ENCODE peak calls at places on chromosome 14, in seven cellular contexts. M is HCT116, S is GM23338, P is GM12878, R is HepG2, Z is K562, W is H1. Y is an unnamed sample.

GRCh38 chr14:75175677-75176141 is 703 bp downstream of the TMED10 start:
- DNase-seq in M (peak; percentile 6), S (no peak), P (no peak), R (no peak), Z (no peak), W (no peak), Y (peak; percentile 58)

GRCh38 chr14:88535149-88535548 is 19.7 kb downstream of the PTPN21 start:
- DNase-seq in M (no peak), S (peak; percentile 57), P (no peak), R (peak; percentile 75), Z (no peak), W (no peak), Y (peak; percentile 13)

GRCh38 chr14:81062816-81063215 is 107.4 kb downstream of the TSHR start:
- DNase-seq in M (peak; percentile 21), S (peak; percentile 76), P (peak; percentile 1), R (peak; percentile 10), Z (peak; percentile 30), W (peak; percentile 50), Y (no peak)

GRCh38 chr14:63091394-63091996 is 46.2 kb upstream of the KCNH5 start:
- DNase-seq in M (no peak), S (peak; percentile 57), P (no peak), R (no peak), Z (no peak), W (no peak), Y (no peak)

GRCh38 chr14:60654303-60654925 is 5.1 kb upstream of the SIX1 start:
- DNase-seq in M (no peak), S (no peak), P (no peak), R (no peak), Z (no peak), W (no peak), Y (no peak)

GRCh38 chr14:29927596-29928341 is at the start of gene PRKD1:
- DNase-seq in M (no peak), S (peak; percentile 73), P (no peak), R (peak; percentile 28), Z (peak; percentile 68), W (peak; percentile 81), Y (peak; percentile 4)

GRCh38 chr14:58626441-58626840 is 11.3 kb upstream of the DACT1 start:
- DNase-seq in M (no peak), S (peak; percentile 65), P (no peak), R (no peak), Z (no peak), W (no peak), Y (no peak)

GRCh38 chr14:105414456-105415371 is 4.9 kb upstream of the MTA1 start:
- DNase-seq in M (no peak), S (peak; percentile 82), P (no peak), R (peak; percentile 22), Z (peak; percentile 81), W (peak; percentile 85), Y (peak; percentile 72)

GRCh38 chr14:67837011-67837624 is 17.5 kb downstream of the RAD51B start:
- DNase-seq in M (peak; percentile 72), S (peak; percentile 80), P (peak; percentile 34), R (peak; percentile 74), Z (peak; percentile 19), W (no peak), Y (peak; percentile 82)

GRCh38 chr14:96037891-96038557 is 1.1 kb upstream of the C14orf132 start:
- DNase-seq in M (peak; percentile 74), S (peak; percentile 40), P (no peak), R (no peak), Z (no peak), W (no peak), Y (no peak)

GRCh38 chr14:102819790-102820330 is 42.6 kb downstream of the TRAF3 start:
- DNase-seq in M (no peak), S (no peak), P (no peak), R (no peak), Z (no peak), W (no peak), Y (no peak)

GRCh38 chr14:74615735-74616134 is 3.7 kb upstream of the LTBP2 start:
- DNase-seq in M (no peak), S (no peak), P (no peak), R (no peak), Z (no peak), W (no peak), Y (no peak)

GRCh38 chr14:30020687-30021086 is 93.0 kb upstream of the PRKD1 start:
- DNase-seq in M (no peak), S (no peak), P (no peak), R (no peak), Z (no peak), W (no peak), Y (no peak)

GRCh38 chr14:24310666-24311604 is at the start of gene LTB4R:
- DNase-seq in M (no peak), S (peak; percentile 79), P (no peak), R (no peak), Z (no peak), W (no peak), Y (peak; percentile 88)

GRCh38 chr14:86777950-86778602 is 1214.9 kb downstream of the GALC start:
- DNase-seq in M (no peak), S (no peak), P (no peak), R (peak; percentile 60), Z (no peak), W (no peak), Y (no peak)
- TF ChIP-seq EZH2 in M (no peak), S (no peak), P (no peak), R (no peak), Z (no peak), W (no peak), Y (no peak)

GRCh38 chr14:21019377-21019776 is 5.5 kb downstream of the NDRG2 start:
- DNase-seq in M (no peak), S (no peak), P (no peak), R (no peak), Z (no peak), W (no peak), Y (no peak)

GRCh38 chr14:21018286-21018685 is 6.6 kb downstream of the NDRG2 start:
- DNase-seq in M (no peak), S (no peak), P (no peak), R (no peak), Z (no peak), W (no peak), Y (no peak)

GRCh38 chr14:21015312-21015711 is 9.5 kb downstream of the NDRG2 start:
- DNase-seq in M (no peak), S (peak; percentile 14), P (no peak), R (no peak), Z (no peak), W (no peak), Y (no peak)

GRCh38 chr14:21016791-21017190 is 8.1 kb downstream of the NDRG2 start:
- DNase-seq in M (no peak), S (no peak), P (no peak), R (no peak), Z (no peak), W (no peak), Y (no peak)

GRCh38 chr14:21017528-21018245 is 7.2 kb downstream of the NDRG2 start:
- DNase-seq in M (no peak), S (no peak), P (no peak), R (no peak), Z (no peak), W (no peak), Y (no peak)
- TF ChIP-seq POLR2AphosphoS5 in M (no peak), S (no peak), P (no peak), R (no peak), Z (no peak), W (no peak), Y (no peak)

DNA sequence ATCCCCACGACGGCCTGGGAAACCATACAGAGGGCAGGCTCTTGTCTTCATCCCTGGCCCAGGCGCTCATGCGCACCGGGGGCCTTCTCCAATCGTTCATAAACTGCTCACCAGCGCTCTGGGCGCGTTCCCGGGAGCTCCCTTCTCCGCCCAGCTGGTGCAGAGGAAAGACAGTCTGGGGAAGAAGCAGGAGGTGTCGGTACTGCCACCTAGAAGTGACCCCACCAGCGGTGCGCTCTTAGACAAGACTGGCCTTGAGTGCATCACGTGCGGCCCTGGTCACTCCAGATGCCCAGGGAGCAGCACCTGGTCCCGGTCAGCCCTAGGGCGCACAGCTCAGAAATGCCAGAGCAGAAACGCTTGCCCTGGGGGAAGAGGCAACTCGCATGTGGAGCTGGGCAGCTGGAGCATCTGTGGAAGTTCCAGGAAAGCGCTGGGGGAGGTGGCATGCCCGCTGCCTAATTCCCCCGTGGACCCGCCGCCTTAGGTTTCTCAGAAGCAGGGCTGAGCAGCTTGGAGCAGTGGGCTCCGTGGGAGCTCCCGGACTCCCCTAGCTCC is 2.5 kb downstream of the GSC start:
- DNase-seq in M (no peak), S (peak; percentile 54), P (no peak), R (no peak), Z (no peak), W (peak; percentile 67), Y (no peak)
- TF ChIP-seq EZH2 in M (no peak), S (peak; percentile 63), P (no peak), R (no peak), Z (no peak), W (peak; percentile 88), Y (peak; percentile 53)

DNA sequence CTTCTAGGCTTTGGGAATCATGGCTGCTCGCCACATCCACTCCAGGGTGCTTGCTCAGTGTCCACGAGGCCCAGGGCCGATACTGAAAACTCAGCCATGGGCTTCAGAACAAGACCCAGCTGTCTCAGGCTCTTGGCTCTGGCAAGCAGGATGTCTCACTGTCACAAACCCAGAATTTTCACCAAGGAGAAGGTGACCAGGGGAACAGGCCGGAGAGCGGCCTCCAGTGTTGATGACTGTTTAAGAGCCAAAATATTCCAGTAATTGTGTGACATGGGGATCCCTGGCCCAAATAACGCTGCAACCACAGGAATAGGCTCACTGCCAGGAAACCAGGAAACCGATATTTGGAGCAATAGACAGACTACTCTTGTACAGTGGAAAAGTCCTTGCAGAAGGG is 9.8 kb upstream of the SERPINA5 start:
- DNase-seq in M (no peak), S (no peak), P (no peak), R (no peak), Z (no peak), W (no peak), Y (no peak)
- TF ChIP-seq POLR2AphosphoS5 in M (no peak), S (no peak), P (no peak), R (no peak), Z (no peak), W (no peak), Y (no peak)

GRCh38 chr14:84959796-84960515 is 570.0 kb upstream of the FLRT2 start:
- DNase-seq in M (no peak), S (peak; percentile 39), P (no peak), R (no peak), Z (no peak), W (no peak), Y (peak; percentile 52)

GRCh38 chr14:84965279-84965678 is 564.7 kb upstream of the FLRT2 start:
- DNase-seq in M (no peak), S (no peak), P (no peak), R (no peak), Z (no peak), W (no peak), Y (no peak)

GRCh38 chr14:84963518-84963917 is 566.4 kb upstream of the FLRT2 start:
- DNase-seq in M (no peak), S (no peak), P (no peak), R (no peak), Z (no peak), W (no peak), Y (peak; percentile 96)

DNA sequence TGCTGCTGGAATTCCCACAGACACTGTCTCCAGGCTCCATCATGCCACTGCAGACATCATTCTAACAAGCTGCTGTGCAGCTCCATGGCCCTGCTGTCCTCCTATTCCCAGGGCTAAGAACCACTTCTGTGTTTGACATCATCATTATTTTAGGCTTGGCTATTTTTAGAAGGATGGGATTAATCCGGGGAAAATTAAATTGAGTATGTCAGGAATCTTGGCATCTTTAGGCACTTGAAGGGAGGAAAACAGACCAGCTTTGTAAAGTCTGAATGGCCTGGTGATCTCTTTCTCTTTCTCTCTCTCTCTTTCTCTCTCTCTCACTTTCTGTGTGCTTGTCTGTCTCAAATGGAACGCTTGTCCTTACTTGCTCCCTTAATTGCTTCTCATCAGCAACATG is 568.3 kb upstream of the FLRT2 start:
- DNase-seq in M (no peak), S (no peak), P (no peak), R (no peak), Z (no peak), W (no peak), Y (no peak)
- TF ChIP-seq EZH2 in M (no peak), S (no peak), P (no peak), R (no peak), Z (no peak), W (no peak), Y (no peak)

Y was measured in endothelial cell of umbilical vein.